ENCODE peak calls at places on chromosome 19, in ten cellular contexts. Q is uterus, D is Caco-2, R is GM12878, H is spleen, X is endothelial cell, M is body of pancreas, J is dorsolateral prefrontal cortex, Z is GM13976, G is astrocyte of the spinal cord. T is an unnamed sample.

GRCh38 chr19:39845172-39845571 is 1.0 kb downstream of the FBL start:
- DNase-seq in Q (no peak), D (no peak), R (no peak), H (no peak), X (no peak), M (no peak), J (no peak), Z (no peak), G (no peak), T (no peak)

GRCh38 chr19:45470147-45471081 is 2.6 kb downstream of the FOSB start:
- DNase-seq in Q (no peak), D (peak), R (no peak), H (peak), X (no peak), M (no peak), J (peak), Z (no peak), G (peak), T (no peak)

GRCh38 chr19:18639706-18640105 is 2.9 kb downstream of the KLHL26 start:
- DNase-seq in Q (no peak), D (no peak), R (no peak), H (no peak), X (no peak), M (no peak), J (no peak), Z (no peak), G (no peak), T (no peak)

GRCh38 chr19:47446534-47447469 is 24.9 kb downstream of the SLC8A2 start:
- DNase-seq in Q (peak), D (no peak), R (no peak), H (no peak), X (peak), M (no peak), J (no peak), Z (no peak), G (no peak), T (peak)

GRCh38 chr19:13937479-13938360 is 497 bp downstream of the PODNL1 start:
- DNase-seq in Q (no peak), D (no peak), R (no peak), H (no peak), X (no peak), M (no peak), J (no peak), Z (no peak), G (no peak), T (no peak)

GRCh38 chr19:36916991-36917390 is 859 bp downstream of the ZNF568 start:
- DNase-seq in Q (no peak), D (no peak), R (no peak), H (no peak), X (no peak), M (no peak), J (peak), Z (no peak), G (peak), T (no peak)

GRCh38 chr19:48171584-48172170 is 1.2 kb downstream of the ZSWIM9 start:
- DNase-seq in Q (no peak), D (no peak), R (no peak), H (peak), X (no peak), M (no peak), J (no peak), Z (no peak), G (no peak), T (no peak)

GRCh38 chr19:42846597-42846996 is 32.9 kb downstream of the PSG1 start:
- DNase-seq in Q (no peak), D (no peak), R (no peak), H (no peak), X (no peak), M (no peak), J (no peak), Z (no peak), G (no peak), T (no peak)

GRCh38 chr19:38401148-38401547 is 1.7 kb upstream of the FAM98C start:
- DNase-seq in Q (no peak), D (no peak), R (no peak), H (no peak), X (peak), M (no peak), J (no peak), Z (no peak), G (peak), T (no peak)

GRCh38 chr19:8988204-8988603 is 22.0 kb downstream of the MUC16 start:
- DNase-seq in Q (no peak), D (no peak), R (no peak), H (peak), X (no peak), M (no peak), J (no peak), Z (no peak), G (no peak), T (no peak)

GRCh38 chr19:6753178-6754031 is 13.8 kb downstream of the SH2D3A start:
- DNase-seq in Q (peak), D (peak), R (peak), H (peak), X (peak), M (peak), J (no peak), Z (peak), G (peak), T (peak)

GRCh38 chr19:34173145-34173956 is 1.0 kb downstream of the LSM14A start:
- DNase-seq in Q (peak), D (peak), R (no peak), H (peak), X (peak), M (peak), J (no peak), Z (no peak), G (no peak), T (peak)

GRCh38 chr19:34351382-34351802 is 13.6 kb upstream of the GPI start:
- DNase-seq in Q (no peak), D (no peak), R (peak), H (no peak), X (no peak), M (peak), J (no peak), Z (no peak), G (no peak), T (no peak)

GRCh38 chr19:51029718-51030117 is 3.3 kb upstream of the KLK11 start:
- DNase-seq in Q (no peak), D (no peak), R (no peak), H (no peak), X (no peak), M (no peak), J (no peak), Z (no peak), G (no peak), T (no peak)

GRCh38 chr19:41928221-41928683 is at the start of gene ERFL:
- DNase-seq in Q (no peak), D (no peak), R (no peak), H (peak), X (no peak), M (no peak), J (no peak), Z (peak), G (no peak), T (no peak)

GRCh38 chr19:33000510-33000909 is 28.5 kb downstream of the FAAP24 start:
- DNase-seq in Q (no peak), D (no peak), R (no peak), H (no peak), X (no peak), M (no peak), J (no peak), Z (no peak), G (no peak), T (no peak)

DNA sequence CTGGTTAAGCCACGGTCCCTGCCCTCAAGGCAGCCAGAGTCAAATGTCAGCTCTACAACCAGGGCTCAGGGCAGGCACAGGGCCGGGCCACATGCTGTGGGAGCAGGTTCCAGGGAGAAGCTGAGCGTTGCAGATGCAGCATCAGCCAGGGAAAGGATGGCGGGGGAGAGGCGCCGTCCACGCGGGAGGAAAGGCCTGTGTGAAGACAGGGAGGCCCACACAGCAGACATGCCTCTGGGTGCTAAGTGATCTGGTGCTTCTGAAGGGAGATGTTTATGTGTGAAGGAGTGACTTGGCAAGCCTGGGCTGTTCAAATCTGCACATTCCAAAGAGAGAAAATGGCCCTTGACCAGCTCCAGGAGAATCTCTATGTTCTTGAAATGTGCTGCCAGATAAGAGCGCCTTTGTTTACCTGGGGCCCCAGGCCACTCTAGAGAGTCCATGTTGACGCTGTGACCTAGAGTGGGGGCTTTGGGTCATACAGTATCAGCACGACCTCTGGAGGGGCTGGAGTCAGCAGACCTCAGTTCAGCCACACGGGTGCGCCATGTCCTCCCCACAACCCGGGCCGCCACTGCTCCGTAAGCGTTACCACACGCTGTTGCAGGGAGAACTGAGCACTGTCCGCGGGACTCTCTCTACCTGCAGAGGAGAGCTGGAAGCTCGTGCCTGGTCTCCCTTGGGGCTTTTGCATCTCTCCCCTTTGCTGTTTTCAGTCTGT is 15.9 kb upstream of the ATF5 start:
- DNase-seq in Q (no peak), D (peak), R (no peak), H (no peak), X (no peak), M (no peak), J (peak), Z (no peak), G (no peak), T (no peak)
- TF ChIP-seq CTCF in Q (no peak), D (no peak), R (peak), H (no peak), X (no peak), M (no peak), J (no peak), Z (peak), G (no peak), T (no peak)

DNA sequence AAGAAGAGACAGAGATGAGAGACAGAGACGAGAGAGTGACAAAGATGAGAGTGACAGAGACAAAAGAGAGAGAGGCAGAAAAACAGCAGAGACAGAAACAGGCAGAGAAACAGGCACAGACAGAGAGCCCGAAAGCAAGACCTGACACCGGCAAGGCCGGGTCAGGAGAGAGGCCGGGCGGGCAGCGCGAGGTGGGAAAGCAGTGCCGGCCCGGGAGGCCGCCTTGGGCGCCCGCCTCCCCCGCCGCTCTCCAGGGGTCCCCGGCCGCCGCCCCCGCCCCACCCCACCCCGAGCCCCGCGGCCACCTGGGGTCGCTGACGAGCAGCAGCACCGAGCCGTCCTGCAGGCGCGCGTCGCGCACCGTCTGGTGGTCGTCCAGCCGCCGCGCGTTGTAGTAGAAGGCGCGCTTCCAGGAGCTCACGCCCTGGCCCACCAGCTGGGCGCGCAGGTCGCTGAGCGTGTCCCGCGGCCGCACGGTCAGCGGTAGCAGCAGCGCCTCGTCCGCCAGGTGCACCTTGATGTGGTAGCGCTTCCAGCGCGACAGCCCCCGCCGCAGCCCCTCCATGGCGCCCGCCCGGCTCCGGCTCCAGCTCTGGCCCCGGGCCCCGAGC is at the start of gene TINCR:
- DNase-seq in Q (no peak), D (peak), R (no peak), H (no peak), X (peak), M (no peak), J (no peak), Z (no peak), G (no peak), T (no peak)
- TF ChIP-seq CTCF in Q (no peak), D (peak), R (no peak), H (no peak), X (no peak), M (no peak), J (no peak), Z (no peak), G (peak), T (no peak)

GRCh38 chr19:2269244-2270156 is 12.5 kb downstream of the PEAK3 start:
- DNase-seq in Q (peak), D (peak), R (peak), H (peak), X (peak), M (peak), J (peak), Z (peak), G (peak), T (peak)
- TF ChIP-seq CTCF in Q (no peak), D (no peak), R (peak), H (peak), X (no peak), M (peak), J (peak), Z (no peak), G (no peak), T (no peak)

GRCh38 chr19:2351591-2351990 is 8.5 kb upstream of the TMPRSS9 start:
- DNase-seq in Q (no peak), D (no peak), R (no peak), H (no peak), X (no peak), M (no peak), J (no peak), Z (no peak), G (no peak), T (peak)
- TF ChIP-seq CTCF in Q (no peak), D (no peak), R (no peak), H (no peak), X (no peak), M (no peak), J (no peak), Z (no peak), G (no peak), T (no peak)

GRCh38 chr19:4376245-4376990 is 23.9 kb downstream of the SH3GL1 start:
- DNase-seq in Q (no peak), D (no peak), R (no peak), H (no peak), X (no peak), M (no peak), J (no peak), Z (no peak), G (no peak), T (no peak)

GRCh38 chr19:4374451-4375163 is 25.7 kb downstream of the SH3GL1 start:
- DNase-seq in Q (peak), D (peak), R (no peak), H (no peak), X (no peak), M (peak), J (no peak), Z (no peak), G (peak), T (no peak)

GRCh38 chr19:4375164-4375619 is 25.2 kb downstream of the SH3GL1 start:
- DNase-seq in Q (no peak), D (peak), R (no peak), H (no peak), X (no peak), M (peak), J (no peak), Z (no peak), G (no peak), T (peak)

GRCh38 chr19:4376991-4377781 is 23.2 kb downstream of the SH3GL1 start:
- DNase-seq in Q (no peak), D (no peak), R (no peak), H (no peak), X (no peak), M (peak), J (no peak), Z (no peak), G (peak), T (no peak)

DNA sequence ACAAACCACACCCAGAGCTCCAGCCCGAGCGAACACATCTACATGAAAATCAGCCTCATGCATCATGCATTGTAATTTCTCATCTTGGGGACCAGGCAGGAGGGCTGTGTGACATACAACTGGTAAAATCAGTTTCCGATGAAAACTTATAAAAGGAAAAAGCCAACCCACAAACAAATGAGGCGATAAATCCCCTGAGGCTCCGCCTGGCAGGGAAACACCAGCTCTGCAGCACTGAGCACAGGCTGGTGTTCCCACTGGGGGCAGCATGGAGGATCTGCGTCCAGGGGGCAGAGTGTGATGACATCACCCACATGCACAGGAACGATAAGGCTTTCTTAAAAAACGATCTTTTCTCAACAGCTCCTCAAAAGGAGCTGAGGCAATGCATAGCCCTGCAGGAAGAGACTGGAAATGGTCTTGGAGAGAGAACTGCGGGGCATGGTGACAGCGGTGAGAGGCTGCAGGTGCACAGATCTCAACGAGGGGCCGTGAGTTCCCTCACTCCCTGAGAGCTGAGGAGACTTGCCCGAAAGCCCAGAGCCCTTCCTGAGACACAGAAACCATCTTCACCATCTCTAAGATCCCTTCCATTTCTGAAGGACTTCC is 24.6 kb downstream of the SH3GL1 start:
- DNase-seq in Q (peak), D (peak), R (peak), H (no peak), X (no peak), M (peak), J (peak), Z (peak), G (peak), T (no peak)
- TF ChIP-seq CTCF in Q (no peak), D (peak), R (peak), H (peak), X (no peak), M (peak), J (peak), Z (peak), G (peak), T (peak)

T was measured in mesothelial cell of epicardium.